ENCODE peak calls at places on chromosome 13, in four cellular contexts. Y is H9, M is H1, A is IMR-90. Z is an unnamed sample.

GRCh38 chr13:21297452-21297851 is 121.0 kb downstream of the MRPL57 start:
- DNase-seq in Y (no peak), A (no peak), M (no peak), Z (peak; percentile 14)

GRCh38 chr13:109628251-109628699 is 158.1 kb downstream of the IRS2 start:
- DNase-seq in Y (no peak), M (no peak), A (peak; percentile 61), Z (no peak)

GRCh38 chr13:35916186-35916585 is 215.0 kb downstream of the DCLK1 start:
- DNase-seq in Y (no peak), M (no peak), A (no peak), Z (no peak)

GRCh38 chr13:108369412-108369811 is 99.9 kb downstream of the TNFSF13B start:
- DNase-seq in M (no peak), A (no peak), Y (no peak), Z (no peak)

GRCh38 chr13:95950103-95950502 is 103.1 kb downstream of the UGGT2 start:
- DNase-seq in A (no peak), Y (no peak), M (no peak), Z (peak; percentile 17)

GRCh38 chr13:113245858-113246791 is 36.7 kb downstream of the CUL4A start:
- DNase-seq in Y (no peak), M (no peak), A (peak; percentile 13), Z (peak; percentile 11)

GRCh38 chr13:24905242-24905641 is 141.3 kb downstream of the RNF17 start:
- DNase-seq in Y (no peak), M (no peak), A (peak; percentile 36), Z (no peak)

GRCh38 chr13:88022826-88023225 is 351.7 kb downstream of the SLITRK5 start:
- DNase-seq in M (no peak), Y (no peak), A (no peak), Z (no peak)

GRCh38 chr13:45623516-45624090 is 8.1 kb upstream of the ERICH6B start:
- DNase-seq in M (no peak), A (peak; percentile 16), Y (no peak), Z (peak; percentile 48)

GRCh38 chr13:41364043-41364442 is 53.0 kb downstream of the NAA16 start:
- DNase-seq in A (no peak), Y (no peak), M (no peak), Z (no peak)

GRCh38 chr13:101231751-101232428 is 184.4 kb downstream of the NALCN start:
- DNase-seq in Y (no peak), M (no peak), A (peak; percentile 35), Z (no peak)

GRCh38 chr13:51125495-51126226 is 14.6 kb upstream of the C13orf42 start:
- DNase-seq in A (peak; percentile 54), Y (peak; percentile 75), M (peak; percentile 43), Z (peak; percentile 85)

GRCh38 chr13:99377641-99378040 is 70.4 kb upstream of the GPR183 start:
- DNase-seq in Y (peak; percentile 28), A (no peak), M (no peak), Z (no peak)

GRCh38 chr13:57624565-57625435 is 6.7 kb upstream of the PCDH17 start:
- DNase-seq in M (no peak), Y (peak; percentile 61), A (peak; percentile 41), Z (peak; percentile 86)

GRCh38 chr13:85019121-85019520 is 780.1 kb downstream of the SLITRK6 start:
- DNase-seq in A (no peak), Y (no peak), M (no peak), Z (no peak)

GRCh38 chr13:21006141-21007005 is 55.0 kb downstream of the LATS2 start:
- DNase-seq in M (no peak), Y (no peak), A (no peak), Z (no peak)

DNA sequence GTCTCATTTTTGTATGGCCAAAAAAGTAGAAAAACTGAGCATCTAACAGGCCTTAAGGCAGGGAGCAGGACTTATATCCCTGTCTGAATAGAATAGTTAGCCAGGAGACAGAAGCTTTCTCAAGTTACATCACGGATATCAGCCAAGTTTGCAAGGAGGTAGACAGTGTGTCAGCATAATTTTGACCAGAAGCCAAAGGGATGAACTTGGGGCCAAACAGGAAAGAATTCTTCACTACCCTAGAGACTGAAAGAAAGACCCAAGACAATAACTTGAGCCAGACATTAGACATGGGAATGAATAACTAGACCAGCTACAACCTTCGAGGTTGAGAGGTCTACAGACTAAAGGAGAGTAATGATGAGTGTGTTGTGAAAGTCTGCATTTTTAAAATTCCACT is 48.1 kb upstream of the PCDH9 start:
- DNase-seq in A (peak; percentile 85), Y (no peak), M (no peak), Z (no peak)
- H4K5ac ChIP-seq in A (no peak overlapping the region), Y (no peak overlapping the region), M (no peak overlapping the region), Z (no peak overlapping the region)

DNA sequence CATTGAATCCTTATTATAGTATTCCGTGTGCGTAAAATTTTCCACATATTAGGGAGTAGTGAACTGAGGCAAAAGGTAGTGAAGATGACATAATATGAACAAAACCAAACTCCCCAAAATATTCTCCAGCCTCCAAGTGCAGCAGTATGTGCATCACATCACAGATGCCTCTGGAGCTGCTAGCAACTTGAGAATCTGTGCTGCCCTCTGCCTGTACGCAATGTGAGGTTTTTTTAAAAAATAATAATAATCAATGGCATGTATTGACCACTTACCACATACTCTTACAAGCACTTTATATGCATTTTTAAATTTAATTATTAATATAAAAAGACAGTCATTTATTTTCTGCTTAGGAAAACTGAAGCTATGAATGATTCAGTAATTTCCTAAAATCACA is 583.0 kb upstream of the SPRY2 start:
- DNase-seq in Y (no peak), M (no peak), A (no peak), Z (peak; percentile 17)
- H4K5ac ChIP-seq in Y (no peak overlapping the region), M (no peak overlapping the region), A (no peak overlapping the region), Z (no peak overlapping the region)

GRCh38 chr13:37293295-37293694 is 187.8 kb upstream of the CSNK1A1L start:
- DNase-seq in M (no peak), A (no peak), Y (no peak), Z (no peak)
- H4K5ac ChIP-seq in M (no peak overlapping the region), A (no peak overlapping the region), Y (no peak overlapping the region), Z (no peak overlapping the region)

GRCh38 chr13:38998739-38999138 is 8.1 kb upstream of the STOML3 start:
- DNase-seq in Y (no peak), A (no peak), M (no peak), Z (no peak)
- H4K5ac ChIP-seq in Y (no peak overlapping the region), A (no peak overlapping the region), M (no peak overlapping the region), Z (no peak overlapping the region)

Z was measured in mesendoderm.